ENCODE peak calls at places on chromosome 6, in ten cellular contexts. H is pancreas, U is astrocyte, L is adrenal gland, W is heart left ventricle, T is AG04450, G is PC-9, E is cardiac muscle cell, F is heart right ventricle, Q is ovary. M is an unnamed sample.

GRCh38 chr6:14466278-14466677 is 348.7 kb downstream of the CD83 start:
- DNase-seq in H (no peak), U (peak; percentile 72), L (no peak), W (no peak), T (no peak), G (no peak), E (no peak), F (no peak), Q (no peak), M (no peak)

GRCh38 chr6:75243333-75244062 is at the start of gene COX7A2:
- DNase-seq in H (peak; percentile 91), U (peak; percentile 97), L (peak; percentile 88), W (peak; percentile 92), T (peak; percentile 96), G (peak; percentile 93), E (peak; percentile 96), F (peak; percentile 94), Q (peak; percentile 88), M (peak; percentile 97)

GRCh38 chr6:44646355-44646754 is 258.8 kb downstream of the CDC5L start:
- DNase-seq in H (peak; percentile 22), U (peak; percentile 97), L (no peak), W (no peak), T (no peak), G (no peak), E (no peak), F (no peak), Q (no peak), M (no peak)

GRCh38 chr6:125009578-125009977 is 47.3 kb downstream of the RNF217 start:
- DNase-seq in H (no peak), U (peak; percentile 55), L (no peak), W (no peak), T (no peak), G (no peak), E (no peak), F (no peak), Q (no peak), M (no peak)

GRCh38 chr6:71473908-71474307 is 185.3 kb downstream of the OGFRL1 start:
- DNase-seq in H (no peak), U (peak; percentile 97), L (no peak), W (peak; percentile 56), T (peak; percentile 68), G (no peak), E (no peak), F (peak; percentile 35), Q (no peak), M (peak; percentile 94)

GRCh38 chr6:115195239-115195638 is 852.4 kb upstream of the HS3ST5 start:
- DNase-seq in H (no peak), U (no peak), L (no peak), W (no peak), T (no peak), G (no peak), E (no peak), F (no peak), Q (no peak), M (no peak)

GRCh38 chr6:45472383-45472782 is 94.6 kb upstream of the SUPT3H start:
- DNase-seq in H (no peak), U (peak; percentile 54), L (no peak), W (peak; percentile 30), T (no peak), G (no peak), E (no peak), F (peak; percentile 23), Q (peak; percentile 45), M (no peak)

GRCh38 chr6:123036663-123037062 is 40.6 kb downstream of the CLVS2 start:
- DNase-seq in H (no peak), U (no peak), L (no peak), W (no peak), T (no peak), G (no peak), E (no peak), F (no peak), Q (no peak), M (no peak)

GRCh38 chr6:33716379-33716778 is 4.9 kb upstream of the UQCC2 start:
- DNase-seq in H (peak; percentile 86), U (no peak), L (no peak), W (no peak), T (no peak), G (peak; percentile 68), E (no peak), F (no peak), Q (no peak), M (no peak)

GRCh38 chr6:170374571-170375444 is 68.2 kb downstream of the FAM120B start:
- DNase-seq in H (no peak), U (no peak), L (no peak), W (no peak), T (no peak), G (no peak), E (no peak), F (no peak), Q (no peak), M (no peak)

GRCh38 chr6:158630944-158631616 is 13.5 kb downstream of the DYNLT1 start:
- DNase-seq in H (no peak), U (peak; percentile 53), L (no peak), W (peak; percentile 79), T (no peak), G (no peak), E (no peak), F (no peak), Q (peak; percentile 80), M (no peak)

GRCh38 chr6:119142051-119142450 is 63.6 kb upstream of the FAM184A start:
- DNase-seq in H (no peak), U (no peak), L (no peak), W (no peak), T (no peak), G (no peak), E (no peak), F (no peak), Q (no peak), M (no peak)

GRCh38 chr6:40398810-40399477 is 188.2 kb downstream of the LRFN2 start:
- DNase-seq in H (no peak), U (no peak), L (no peak), W (no peak), T (no peak), G (no peak), E (no peak), F (no peak), Q (no peak), M (no peak)

GRCh38 chr6:11495565-11496145 is 41.9 kb upstream of the TMEM170B start:
- DNase-seq in H (no peak), U (no peak), L (no peak), W (no peak), T (no peak), G (no peak), E (no peak), F (no peak), Q (no peak), M (no peak)
- H3K4me3 ChIP-seq in H (no peak overlapping the region), U (no peak overlapping the region), L (no peak overlapping the region), W (no peak overlapping the region), T (no peak overlapping the region), G (no peak overlapping the region), E (no peak overlapping the region), F (no peak overlapping the region), Q (no peak overlapping the region), M (no peak overlapping the region)

GRCh38 chr6:140012146-140012545 is 637.7 kb upstream of the CITED2 start:
- DNase-seq in H (no peak), U (no peak), L (no peak), W (no peak), T (no peak), G (no peak), E (no peak), F (no peak), Q (no peak), M (no peak)

GRCh38 chr6:140009286-140009685 is 634.8 kb upstream of the CITED2 start:
- DNase-seq in H (no peak), U (no peak), L (no peak), W (no peak), T (no peak), G (no peak), E (no peak), F (no peak), Q (no peak), M (no peak)

GRCh38 chr6:140007525-140007924 is 633.1 kb upstream of the CITED2 start:
- DNase-seq in H (no peak), U (no peak), L (no peak), W (no peak), T (no peak), G (no peak), E (no peak), F (no peak), Q (no peak), M (no peak)

GRCh38 chr6:140017470-140017869 is 643.0 kb upstream of the CITED2 start:
- DNase-seq in H (no peak), U (no peak), L (no peak), W (no peak), T (no peak), G (peak; percentile 52), E (no peak), F (no peak), Q (no peak), M (no peak)

GRCh38 chr6:140011537-140011936 is 637.1 kb upstream of the CITED2 start:
- DNase-seq in H (no peak), U (no peak), L (no peak), W (no peak), T (no peak), G (no peak), E (peak; percentile 28), F (no peak), Q (no peak), M (no peak)
- TF ChIP-seq CTCF in H (no peak), U (no peak), L (peak; percentile 53), W (no peak), T (no peak), G (no peak), E (no peak), F (peak; percentile 22), Q (no peak), M (no peak)

DNA sequence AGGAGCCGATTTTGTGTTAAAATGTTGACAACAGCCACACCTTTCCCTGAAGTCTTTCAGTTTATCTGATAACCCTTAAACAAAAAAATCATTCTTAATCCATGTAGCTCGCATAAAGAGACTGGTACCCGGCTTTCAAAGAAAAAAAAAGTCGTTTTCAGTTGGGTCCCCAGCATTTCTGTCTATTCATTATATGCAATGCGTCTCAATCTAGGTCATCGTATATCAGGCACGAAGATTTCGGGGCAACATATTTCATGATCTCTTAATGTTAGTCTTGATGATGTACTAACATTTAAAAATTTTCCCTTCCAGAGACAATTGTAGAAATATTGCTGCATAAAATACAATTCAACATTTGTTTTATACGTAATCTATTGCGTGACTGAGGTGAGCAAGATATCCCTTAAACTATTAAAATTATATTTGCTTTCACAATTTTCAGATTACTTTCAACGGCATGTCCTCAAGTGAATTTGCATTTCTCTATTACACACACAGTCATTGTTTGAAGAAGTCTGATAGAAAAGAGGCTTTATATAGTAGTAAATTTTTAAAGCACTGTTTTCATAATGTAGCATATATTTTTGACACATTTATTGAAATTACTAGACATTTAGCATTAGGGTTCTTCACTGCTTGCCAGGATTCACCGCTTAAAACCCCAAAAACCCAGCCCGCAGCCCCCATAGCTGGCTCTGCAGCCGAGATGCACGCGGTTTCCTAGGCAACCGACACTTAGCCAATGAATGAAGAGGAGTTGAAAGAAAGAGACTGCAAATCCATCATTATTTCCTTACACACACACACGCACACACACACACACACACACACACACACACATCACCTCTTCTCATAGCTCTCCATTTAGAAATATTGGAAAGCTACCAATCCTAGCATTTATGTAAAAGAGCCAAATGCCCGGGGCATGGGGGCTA is 3.1 kb upstream of the TUBB2B start:
- DNase-seq in H (no peak), U (peak; percentile 46), L (no peak), W (no peak), T (no peak), G (no peak), E (peak; percentile 43), F (no peak), Q (no peak), M (no peak)
- H3K27me3 ChIP-seq in H (no peaks in the 10 kb centered on the region), U (peaks cover 69% of the 10 kb centered on the region), L (peaks cover 48% of the 10 kb centered on the region), W (peaks cover 22% of the 10 kb centered on the region), T (peaks cover 92% of the 10 kb centered on the region), G (no peaks in the 10 kb centered on the region), E (peaks cover 72% of the 10 kb centered on the region), F (peaks cover 100% of the 10 kb centered on the region), Q (peaks cover 2% of the 10 kb centered on the region), M (peaks cover 22% of the 10 kb centered on the region)

GRCh38 chr6:36131517-36132220 is 1.4 kb downstream of the MAPK13 start:
- DNase-seq in H (peak; percentile 77), U (peak; percentile 44), L (peak; percentile 90), W (no peak), T (peak; percentile 15), G (peak; percentile 57), E (peak; percentile 31), F (no peak), Q (peak; percentile 77), M (no peak)
- H3K4me3 ChIP-seq in H (peak overlapping the region; percentile 47), U (no peak overlapping the region), L (no peak overlapping the region), W (peak overlapping the region; percentile 30), T (peak overlapping the region; percentile 10), G (peak overlapping the region; percentile 73), E (no peak overlapping the region), F (no peak overlapping the region), Q (peak overlapping the region; percentile 37), M (no peak overlapping the region)